ENCODE peak calls at places on chromosomes 3 and 15, in seven cellular contexts. One of them, this sample, is unnamed.

GRCh38 chr3:122232485-122232884 is 49.0 kb downstream of the CASR start:
- DNase-seq in OCI-LY7: no peak
- DNase-seq in fibroblast of lung: no peak
- DNase-seq in spleen: no peak
- DNase-seq in dorsolateral prefrontal cortex: no peak
- DNase-seq in mammary epithelial cell: no peak
- DNase-seq in WERI-Rb-1: no peak
- DNase-seq in this sample: no peak

GRCh38 chr3:141294300-141294699 is 62.7 kb downstream of the PXYLP1 start:
- DNase-seq in OCI-LY7: no peak
- DNase-seq in fibroblast of lung: peak
- DNase-seq in spleen: no peak
- DNase-seq in dorsolateral prefrontal cortex: no peak
- DNase-seq in mammary epithelial cell: no peak
- DNase-seq in WERI-Rb-1: no peak
- DNase-seq in this sample: peak

GRCh38 chr3:77150759-77151158 is 110.9 kb downstream of the ROBO2 start:
- DNase-seq in OCI-LY7: no peak
- DNase-seq in fibroblast of lung: no peak
- DNase-seq in spleen: no peak
- DNase-seq in dorsolateral prefrontal cortex: no peak
- DNase-seq in mammary epithelial cell: no peak
- DNase-seq in WERI-Rb-1: no peak
- DNase-seq in this sample: no peak

GRCh38 chr15:48507416-48508065 is 138.0 kb downstream of the FBN1 start:
- DNase-seq in OCI-LY7: peak
- DNase-seq in fibroblast of lung: peak
- DNase-seq in spleen: no peak
- DNase-seq in dorsolateral prefrontal cortex: no peak
- DNase-seq in mammary epithelial cell: peak
- DNase-seq in WERI-Rb-1: peak
- DNase-seq in this sample: peak

GRCh38 chr3:43238801-43239200 is 47.5 kb upstream of the SNRK start:
- DNase-seq in OCI-LY7: no peak
- DNase-seq in fibroblast of lung: no peak
- DNase-seq in spleen: no peak
- DNase-seq in dorsolateral prefrontal cortex: no peak
- DNase-seq in mammary epithelial cell: no peak
- DNase-seq in WERI-Rb-1: no peak
- DNase-seq in this sample: no peak

GRCh38 chr15:76185716-76186115 is 125.6 kb downstream of the ETFA start:
- DNase-seq in OCI-LY7: peak
- DNase-seq in fibroblast of lung: peak
- DNase-seq in spleen: no peak
- DNase-seq in dorsolateral prefrontal cortex: no peak
- DNase-seq in mammary epithelial cell: peak
- DNase-seq in WERI-Rb-1: peak
- DNase-seq in this sample: peak

GRCh38 chr3:122564155-122564912 is at the start of the genes DTX3L and PARP9:
- DNase-seq in OCI-LY7: peak
- DNase-seq in fibroblast of lung: peak
- DNase-seq in spleen: peak
- DNase-seq in dorsolateral prefrontal cortex: peak
- DNase-seq in mammary epithelial cell: peak
- DNase-seq in WERI-Rb-1: peak
- DNase-seq in this sample: peak

GRCh38 chr3:189142527-189142926 is 29.2 kb upstream of the TPRG1 start:
- DNase-seq in OCI-LY7: no peak
- DNase-seq in fibroblast of lung: no peak
- DNase-seq in spleen: no peak
- DNase-seq in dorsolateral prefrontal cortex: no peak
- DNase-seq in mammary epithelial cell: peak
- DNase-seq in WERI-Rb-1: no peak
- DNase-seq in this sample: no peak

GRCh38 chr3:44802006-44802405 is 40.4 kb downstream of the KIF15 start:
- DNase-seq in OCI-LY7: no peak
- DNase-seq in fibroblast of lung: no peak
- DNase-seq in spleen: no peak
- DNase-seq in dorsolateral prefrontal cortex: no peak
- DNase-seq in mammary epithelial cell: no peak
- DNase-seq in WERI-Rb-1: no peak
- DNase-seq in this sample: no peak

GRCh38 chr3:44803298-44803697 is 41.7 kb downstream of the KIF15 start:
- DNase-seq in OCI-LY7: no peak
- DNase-seq in fibroblast of lung: no peak
- DNase-seq in spleen: no peak
- DNase-seq in dorsolateral prefrontal cortex: no peak
- DNase-seq in mammary epithelial cell: no peak
- DNase-seq in WERI-Rb-1: no peak
- DNase-seq in this sample: no peak

DNA sequence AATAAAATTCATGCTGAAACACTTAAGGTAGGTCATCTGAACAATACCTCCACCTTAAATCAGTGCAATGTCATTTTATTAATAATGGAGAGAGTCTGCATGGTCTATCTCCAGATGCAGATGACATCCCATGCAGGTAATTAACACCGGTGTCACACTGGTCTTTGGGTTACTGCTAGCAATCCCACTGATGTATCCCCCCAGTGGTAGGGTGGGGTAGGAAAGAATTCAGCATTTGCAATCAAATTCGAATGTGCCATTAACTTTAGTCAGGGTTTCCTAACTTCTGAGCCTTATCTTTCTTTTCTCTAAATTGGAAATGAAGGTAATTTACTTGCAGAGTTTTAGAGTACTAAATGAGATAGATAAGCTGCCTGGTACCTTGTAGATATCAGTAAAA is 44.4 kb downstream of the KIF15 start:
- DNase-seq in OCI-LY7: no peak
- DNase-seq in fibroblast of lung: no peak
- DNase-seq in spleen: no peak
- DNase-seq in dorsolateral prefrontal cortex: no peak
- DNase-seq in mammary epithelial cell: no peak
- DNase-seq in WERI-Rb-1: no peak
- DNase-seq in this sample: no peak
- H3K4me3 ChIP-seq in OCI-LY7: no peak
- H3K4me3 ChIP-seq in fibroblast of lung: no peak
- H3K4me3 ChIP-seq in spleen: no peak
- H3K4me3 ChIP-seq in dorsolateral prefrontal cortex: no peak
- H3K4me3 ChIP-seq in mammary epithelial cell: no peak
- H3K4me3 ChIP-seq in WERI-Rb-1: no peak
- H3K4me3 ChIP-seq in this sample: no peak

DNA sequence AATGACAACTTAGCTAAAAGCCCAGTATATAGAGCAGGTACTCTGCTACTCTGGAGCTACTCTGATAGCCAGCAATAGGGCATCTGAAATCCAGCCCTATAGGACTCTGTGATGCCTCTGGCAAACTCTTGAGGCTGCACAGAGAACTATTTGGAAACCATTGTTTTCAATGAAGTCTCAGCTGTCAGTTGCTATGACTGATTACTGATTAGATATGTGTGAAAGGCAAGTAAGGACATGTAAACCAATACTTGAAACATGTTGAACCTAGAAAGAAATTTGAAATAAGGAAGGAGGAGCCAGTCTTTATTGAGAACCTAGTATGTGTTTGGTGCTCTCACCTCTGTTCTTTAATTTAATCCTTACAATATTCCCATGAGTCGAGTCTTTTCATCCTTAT is 40.2 kb upstream of the CRTC3 start:
- DNase-seq in OCI-LY7: no peak
- DNase-seq in fibroblast of lung: no peak
- DNase-seq in spleen: no peak
- DNase-seq in dorsolateral prefrontal cortex: no peak
- DNase-seq in mammary epithelial cell: peak
- DNase-seq in WERI-Rb-1: no peak
- DNase-seq in this sample: no peak
- H3K27ac ChIP-seq in OCI-LY7: no peak
- H3K27ac ChIP-seq in fibroblast of lung: no peak
- H3K27ac ChIP-seq in spleen: no peak
- H3K27ac ChIP-seq in dorsolateral prefrontal cortex: no peak
- H3K27ac ChIP-seq in mammary epithelial cell: no peak
- H3K27ac ChIP-seq in WERI-Rb-1: no peak
- H3K27ac ChIP-seq in this sample: no peak

GRCh38 chr15:41647269-41647668 is 12.9 kb upstream of the MGA start:
- DNase-seq in OCI-LY7: no peak
- DNase-seq in fibroblast of lung: no peak
- DNase-seq in spleen: no peak
- DNase-seq in dorsolateral prefrontal cortex: no peak
- DNase-seq in mammary epithelial cell: no peak
- DNase-seq in WERI-Rb-1: no peak
- DNase-seq in this sample: no peak
- H3K4me3 ChIP-seq in OCI-LY7: no peak
- H3K4me3 ChIP-seq in fibroblast of lung: no peak
- H3K4me3 ChIP-seq in spleen: no peak
- H3K4me3 ChIP-seq in dorsolateral prefrontal cortex: no peak
- H3K4me3 ChIP-seq in mammary epithelial cell: no peak
- H3K4me3 ChIP-seq in WERI-Rb-1: no peak
- H3K4me3 ChIP-seq in this sample: no peak

GRCh38 chr3:45807645-45808540 is 11.6 kb upstream of the SLC6A20 start:
- DNase-seq in OCI-LY7: no peak
- DNase-seq in fibroblast of lung: no peak
- DNase-seq in spleen: no peak
- DNase-seq in dorsolateral prefrontal cortex: no peak
- DNase-seq in mammary epithelial cell: no peak
- DNase-seq in WERI-Rb-1: no peak
- DNase-seq in this sample: no peak
- H3K27ac ChIP-seq in OCI-LY7: no peak
- H3K27ac ChIP-seq in fibroblast of lung: no peak
- H3K27ac ChIP-seq in spleen: no peak
- H3K27ac ChIP-seq in dorsolateral prefrontal cortex: peak
- H3K27ac ChIP-seq in mammary epithelial cell: no peak
- H3K27ac ChIP-seq in WERI-Rb-1: no peak
- H3K27ac ChIP-seq in this sample: no peak

This sample was measured in GM23248.